ENCODE peak calls at places on chromosomes 4 and X, in ten cellular contexts. S is cerebellum; E is H4; B is germinal center; M is ELR; A is OCI-LY7; D is MCF 10A; X is effector CD4-positive, alpha-beta T cell; O is stimulated activated naive CD8-positive, alpha-beta T cell treated with anti-CD3 and anti-CD28 coated beads, Interleukin-15, amount 100 ng/mL, for 72 hours; Q is activated T-cell treated with anti-CD3 and anti-CD28 coated beads, Interleukin-2, amount 50 U/mL, for 72 hours. Z is an unnamed sample.

GRCh38 chr4:95219109-95219508 is 329.7 kb downstream of the UNC5C start:
- DNase-seq in O (no peak), A (no peak), Q (no peak), M (no peak), D (peak), S (no peak), E (no peak), X (no peak), B (no peak), Z (no peak)

GRCh38 chrX:41333744-41333993 is 293 bp upstream of the DDX3X start:
- DNase-seq in B (peak), S (no peak), X (peak), M (peak), A (peak), O (no peak), D (peak), Q (peak), E (peak), Z (no peak)

GRCh38 chrX:8455600-8455999 is 9.0 kb upstream of the VCX3B start:
- DNase-seq in O (no peak), A (no peak), E (no peak), X (no peak), M (peak), D (peak), S (no peak), Q (no peak), B (no peak), Z (no peak)

GRCh38 chr4:39635023-39635422 is 3.6 kb downstream of the SMIM14 start:
- DNase-seq in O (no peak), D (no peak), B (no peak), E (no peak), A (no peak), Q (no peak), S (no peak), X (no peak), M (no peak), Z (no peak)

GRCh38 chr4:130703211-130703920 is 1607.4 kb downstream of the C4orf33 start:
- DNase-seq in X (no peak), A (no peak), M (peak), O (no peak), D (no peak), E (no peak), Q (no peak), B (no peak), S (no peak), Z (no peak)

GRCh38 chr4:90064196-90064595 is 63.0 kb upstream of the CCSER1 start:
- DNase-seq in B (no peak), A (no peak), Q (no peak), D (no peak), O (no peak), M (no peak), E (no peak), S (no peak), X (no peak), Z (no peak)

GRCh38 chr4:15318621-15319348 is 109.0 kb upstream of the C1QTNF7 start:
- DNase-seq in Q (no peak), M (peak), X (no peak), D (no peak), B (no peak), E (no peak), O (no peak), S (no peak), A (no peak), Z (no peak)

GRCh38 chr4:177596035-177596434 is 153.8 kb upstream of the AGA start:
- DNase-seq in O (peak), B (no peak), M (peak), D (peak), E (peak), S (peak), A (no peak), Q (peak), X (no peak), Z (no peak)

GRCh38 chr4:99506781-99507180 is 4.0 kb upstream of the C4orf17 start:
- DNase-seq in M (no peak), Q (no peak), O (no peak), S (no peak), A (no peak), D (peak), X (no peak), E (no peak), B (no peak), Z (no peak)

GRCh38 chr4:106763044-106763443 is 273.1 kb downstream of the DKK2 start:
- DNase-seq in D (peak), X (no peak), O (no peak), B (no peak), Q (no peak), S (peak), E (peak), A (no peak), M (no peak), Z (peak)

GRCh38 chr4:71553605-71554004 is 214.8 kb downstream of the SLC4A4 start:
- DNase-seq in E (peak), O (no peak), A (peak), X (no peak), D (peak), M (peak), Q (no peak), B (no peak), S (peak), Z (peak)

GRCh38 chrX:68807818-68808217 is 21.0 kb upstream of the EFNB1 start:
- DNase-seq in X (no peak), S (no peak), E (peak), Q (no peak), D (peak), B (no peak), M (peak), A (no peak), O (no peak), Z (no peak)